ENCODE peak calls at places on chromosomes 13 and 19, in eight cellular contexts. X, W, I, O, B, T, F and R are unnamed samples.

GRCh38 chr13:110258876-110259631 is 47.9 kb downstream of the COL4A1 start:
- DNase-seq in W (no peak), T (no peak), I (no peak), X (no peak), B (no peak), F (no peak), O (no peak), R (no peak)

GRCh38 chr19:38734176-38734425 is 10.2 kb downstream of the CAPN12 start:
- DNase-seq in B (no peak), T (no peak), I (no peak), O (no peak), X (no peak), W (no peak), F (peak; percentile 26), R (no peak)

GRCh38 chr13:28313579-28313978 is 175.2 kb downstream of the PAN3 start:
- DNase-seq in I (peak; percentile 77), X (no peak), T (no peak), O (no peak), F (no peak), B (peak; percentile 22), W (no peak), R (no peak)

GRCh38 chr19:29442910-29443309 is 82.9 kb upstream of the VSTM2B start:
- DNase-seq in B (no peak), T (no peak), F (no peak), O (no peak), W (no peak), I (no peak), X (no peak), R (peak; percentile 74)

GRCh38 chr13:113557013-113557412 is 27.5 kb upstream of the TFDP1 start:
- DNase-seq in X (no peak), O (no peak), W (no peak), T (no peak), F (no peak), B (no peak), I (no peak), R (no peak)

GRCh38 chr19:55279773-55280643 is at the start of gene HSPBP1:
- DNase-seq in W (peak; percentile 96), B (peak; percentile 96), T (peak; percentile 90), I (peak; percentile 97), X (peak; percentile 88), O (peak; percentile 87), F (peak; percentile 95), R (peak; percentile 89)

GRCh38 chr13:98358933-98359332 is 181.9 kb upstream of the RNF113B start:
- DNase-seq in I (no peak), O (no peak), X (no peak), W (no peak), F (no peak), B (no peak), T (no peak), R (no peak)

GRCh38 chr13:36420437-36420891 is 11.8 kb upstream of the CCNA1 start:
- DNase-seq in F (peak; percentile 79), T (peak; percentile 64), X (peak; percentile 61), I (peak; percentile 89), B (peak; percentile 82), O (peak; percentile 42), W (peak; percentile 83), R (peak; percentile 93)

GRCh38 chr19:2986951-2987491 is 9.7 kb downstream of the TLE6 start:
- DNase-seq in F (no peak), O (no peak), X (no peak), B (peak; percentile 83), T (no peak), I (no peak), W (no peak), R (no peak)

GRCh38 chr19:11151181-11151580 is 4.4 kb downstream of the SPC24 start:
- DNase-seq in B (no peak), W (no peak), I (peak; percentile 90), F (no peak), X (no peak), T (peak; percentile 55), O (peak; percentile 44), R (no peak)

GRCh38 chr13:78913656-78914055 is 254.7 kb upstream of the OBI1 start:
- DNase-seq in I (no peak), F (no peak), O (no peak), X (no peak), B (no peak), T (no peak), W (no peak), R (no peak)

GRCh38 chr19:29667941-29668340 is 2.7 kb downstream of the PLEKHF1 start:
- DNase-seq in B (no peak), X (no peak), W (no peak), F (no peak), T (no peak), I (no peak), O (no peak), R (peak; percentile 71)

GRCh38 chr19:32313866-32314265 is 31.5 kb upstream of the ZNF507 start:
- DNase-seq in I (no peak), W (no peak), B (no peak), O (no peak), T (no peak), X (no peak), F (no peak), R (no peak)

GRCh38 chr13:86269511-86269910 is 470.3 kb upstream of the SLITRK6 start:
- DNase-seq in W (no peak), X (no peak), O (no peak), I (no peak), T (no peak), F (no peak), B (no peak), R (no peak)

GRCh38 chr19:48573163-48573505 is 21.2 kb downstream of the SULT2B1 start:
- DNase-seq in T (no peak), X (no peak), O (peak; percentile 31), F (no peak), W (no peak), B (no peak), I (no peak), R (no peak)

GRCh38 chr19:40365613-40366401 is 17.3 kb downstream of the PLD3 start:
- DNase-seq in I (peak; percentile 85), O (peak; percentile 58), F (peak; percentile 66), T (peak; percentile 51), X (peak; percentile 16), W (peak; percentile 90), B (peak; percentile 91), R (peak; percentile 35)

GRCh38 chr13:32254916-32255743 is 60.0 kb downstream of the ZAR1L start:
- DNase-seq in T (no peak), W (no peak), B (no peak), O (no peak), F (no peak), X (no peak), I (no peak), R (no peak)

GRCh38 chr13:99677388-99677951 is 176.2 kb downstream of the TM9SF2 start:
- DNase-seq in W (no peak), I (no peak), O (no peak), F (no peak), B (no peak), T (no peak), X (no peak), R (no peak)

GRCh38 chr19:47542030-47542475 is 27.2 kb upstream of the NAPA start:
- DNase-seq in T (peak; percentile 60), F (peak; percentile 74), W (no peak), X (no peak), B (peak; percentile 44), I (peak; percentile 23), O (no peak), R (no peak)

GRCh38 chr13:101915755-101916107 is 463.3 kb downstream of the ITGBL1 start:
- DNase-seq in X (no peak), W (no peak), B (no peak), F (no peak), O (no peak), T (no peak), I (no peak), R (no peak)
- H3K4me3 ChIP-seq in X (peak overlapping the region; percentile 37), W (peak overlapping the region; percentile 15), B (peak overlapping the region; percentile 56), F (no peak overlapping the region), O (peak overlapping the region; percentile 67), T (peak overlapping the region; percentile 54), I (no peak overlapping the region), R (no peak overlapping the region)

DNA sequence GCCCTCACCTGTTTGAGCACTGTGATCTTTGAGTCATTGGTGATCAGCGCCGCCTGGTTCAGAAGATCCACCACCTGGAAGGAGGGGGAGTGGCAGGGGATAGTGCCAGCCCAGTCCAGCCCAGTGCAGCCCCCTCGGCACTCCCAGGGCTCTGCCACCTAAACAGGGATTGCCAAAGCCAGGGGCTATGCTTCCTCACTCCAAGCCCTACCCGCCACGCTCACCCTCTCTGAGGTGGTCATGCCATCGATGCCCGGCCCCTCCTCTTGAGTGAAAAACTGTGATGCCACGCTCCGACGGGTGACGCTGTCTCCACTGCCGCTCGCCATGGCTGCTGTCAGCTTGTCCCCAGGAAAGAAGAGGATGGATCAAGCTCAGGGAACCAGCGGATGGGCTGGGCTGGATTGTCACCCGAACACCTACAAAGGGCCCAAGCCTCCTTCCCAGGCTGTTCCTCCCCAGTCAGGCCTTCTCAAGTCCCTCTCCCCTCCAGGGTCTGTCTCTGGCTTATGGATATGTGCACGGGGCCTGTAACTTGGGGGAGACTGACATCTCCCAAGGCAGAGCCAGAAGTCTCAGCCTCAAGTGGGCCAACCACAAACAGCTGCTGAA is 8.7 kb downstream of the SYMPK start:
- DNase-seq in I (no peak), F (no peak), T (no peak), W (no peak), B (no peak), O (no peak), X (no peak), R (no peak)
- H3K4me3 ChIP-seq in I (no peak overlapping the region), F (no peak overlapping the region), T (no peak overlapping the region), W (no peak overlapping the region), B (no peak overlapping the region), O (no peak overlapping the region), X (no peak overlapping the region), R (no peak overlapping the region)

DNA sequence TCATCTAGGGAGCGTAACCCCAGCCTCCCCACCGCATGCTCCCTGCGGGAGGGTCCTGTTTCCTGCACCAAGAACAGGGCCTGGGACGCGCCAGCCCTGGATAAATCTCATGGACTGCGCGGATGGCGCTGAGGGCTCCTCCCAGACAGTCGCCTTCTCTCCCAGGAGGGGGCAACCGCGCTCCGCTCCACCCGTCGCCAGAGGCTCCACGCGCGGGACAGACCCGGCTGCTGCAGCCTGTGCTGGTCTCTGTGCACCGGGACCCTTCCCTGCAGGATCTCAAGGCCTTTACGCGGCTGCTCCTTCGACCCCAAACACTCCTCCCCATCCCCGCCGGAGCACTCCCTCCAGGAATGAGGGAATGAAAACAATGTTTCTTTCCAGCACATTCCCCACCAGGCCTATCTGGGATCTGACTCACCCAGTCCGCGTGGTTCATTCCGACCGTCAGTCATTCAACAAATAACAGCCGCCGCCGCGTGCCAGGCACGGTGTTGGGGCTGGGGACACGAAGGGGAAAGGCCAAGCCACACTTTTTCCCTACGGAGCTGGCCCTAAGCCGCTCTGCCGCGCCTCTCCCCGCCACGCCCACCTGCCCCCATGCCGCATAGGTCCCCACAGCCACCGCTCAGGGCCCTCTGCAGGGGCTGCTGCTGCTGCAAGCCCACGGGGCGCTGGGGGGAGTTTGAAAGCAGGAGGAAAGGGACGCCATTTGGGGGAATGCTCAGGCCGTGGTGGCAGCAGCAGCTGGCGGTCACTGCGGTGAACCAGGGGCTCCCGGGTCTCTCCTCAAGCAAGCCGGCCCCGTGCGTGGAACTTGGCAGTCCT is 6.0 kb downstream of the PNMA8B start:
- DNase-seq in I (peak; percentile 76), X (no peak), O (peak; percentile 55), W (peak; percentile 88), T (peak; percentile 45), F (peak; percentile 42), B (peak; percentile 62), R (peak; percentile 91)
- H3K4me3 ChIP-seq in I (no peak overlapping the region), X (no peak overlapping the region), O (peak overlapping the region; percentile 49), W (no peak overlapping the region), T (peak overlapping the region; percentile 38), F (no peak overlapping the region), B (no peak overlapping the region), R (no peak overlapping the region)

DNA sequence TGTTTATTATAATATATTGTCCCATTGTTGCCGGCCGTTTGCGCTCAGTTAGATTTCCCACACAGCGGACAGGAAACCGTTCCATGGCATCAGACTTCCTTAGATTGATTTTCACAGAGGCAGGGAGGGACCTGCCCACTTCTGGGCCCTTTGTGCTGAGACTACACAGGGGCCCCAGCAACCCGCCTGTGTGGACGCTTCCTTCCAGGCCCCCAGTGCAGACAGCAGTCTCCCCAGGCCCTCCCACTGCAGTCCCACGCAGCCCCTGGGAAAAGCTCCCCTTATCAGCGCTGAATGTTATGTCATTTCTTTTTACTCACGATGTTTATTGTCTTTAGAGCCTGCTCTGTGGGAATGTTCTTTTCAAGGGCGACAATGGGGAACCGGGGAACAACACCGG is 351.7 kb upstream of the ARGLU1 start:
- DNase-seq in B (no peak), X (no peak), I (peak; percentile 57), W (peak; percentile 77), T (peak; percentile 82), O (peak; percentile 63), F (peak; percentile 55), R (no peak)
- H3K4me3 ChIP-seq in B (no peak overlapping the region), X (no peak overlapping the region), I (peak overlapping the region; percentile 49), W (no peak overlapping the region), T (peak overlapping the region; percentile 62), O (peak overlapping the region; percentile 67), F (no peak overlapping the region), R (no peak overlapping the region)